ENCODE peak calls at places on chromosomes 11 and 22, in six cellular contexts. Z is Peyer's patch, B is testis, Y is esophagus muscularis mucosa, X is A549, E is esophagus squamous epithelium. O is an unnamed sample.
A peak's percentile ranks its signal among the peaks of the same experiment; 100 is the strongest.

GRCh38 chr11:102552020-102552419 is 21.5 kb upstream of the MMP7 start:
- DNase-seq in Y (no peak), X (peak; percentile 55), E (no peak), B (no peak), Z (no peak), O (no peak)

GRCh38 chr22:36443198-36443770 is 38.2 kb downstream of the TXN2 start:
- DNase-seq in Y (no peak), B (no peak), X (no peak), E (no peak), Z (no peak), O (no peak)

GRCh38 chr11:84437129-84438123 is 1151.3 kb upstream of the CCDC90B start:
- DNase-seq in X (no peak), Z (peak; percentile 42), B (peak; percentile 43), E (no peak), Y (no peak), O (no peak)

GRCh38 chr22:50627914-50628542 is at the start of gene ARSA:
- DNase-seq in E (no peak), Y (no peak), B (peak; percentile 88), X (no peak), Z (peak; percentile 92), O (peak; percentile 96)

GRCh38 chr11:31793264-31793663 is 17.9 kb downstream of the PAX6 start:
- DNase-seq in Y (peak; percentile 70), E (no peak), X (no peak), B (no peak), Z (no peak), O (peak; percentile 72)

GRCh38 chr11:60265373-60266214 is 14.9 kb upstream of the MS4A4A start:
- DNase-seq in B (peak; percentile 31), E (no peak), X (peak; percentile 28), Z (no peak), Y (no peak), O (no peak)

GRCh38 chr11:905952-906351 is 4.7 kb downstream of the CHID1 start:
- DNase-seq in B (no peak), E (no peak), Y (no peak), Z (no peak), X (no peak), O (no peak)

GRCh38 chr11:70491696-70492472 is 93.6 kb downstream of the CTTN start:
- DNase-seq in E (no peak), X (no peak), B (no peak), Z (no peak), Y (no peak), O (no peak)

GRCh38 chr11:12802418-12803085 is 128.3 kb downstream of the TEAD1 start:
- DNase-seq in E (no peak), Z (peak; percentile 91), Y (no peak), B (no peak), X (peak; percentile 94), O (no peak)

GRCh38 chr11:123073343-123074057 is 11.6 kb upstream of the HSPA8 start:
- DNase-seq in X (no peak), Z (peak; percentile 31), Y (no peak), E (no peak), B (no peak), O (no peak)

GRCh38 chr11:10575346-10575745 is 6.9 kb upstream of the LYVE1 start:
- DNase-seq in E (no peak), Z (no peak), B (no peak), X (no peak), Y (no peak), O (no peak)

GRCh38 chr11:120310875-120311274 is 14.2 kb upstream of the TLCD5 start:
- DNase-seq in Z (peak; percentile 79), X (no peak), Y (no peak), E (no peak), B (no peak), O (no peak)

GRCh38 chr22:17872491-17872890 is 98.2 kb upstream of the BID start:
- DNase-seq in Z (no peak), X (no peak), Y (no peak), E (no peak), B (no peak), O (no peak)

GRCh38 chr11:6812391-6813005 is 13.0 kb upstream of the OR6A2 start:
- DNase-seq in E (no peak), Y (no peak), B (peak; percentile 36), X (peak; percentile 35), Z (peak; percentile 66), O (no peak)

GRCh38 chr22:26670459-26670858 is 13.1 kb downstream of the MIAT start:
- DNase-seq in Z (no peak), B (no peak), Y (no peak), X (no peak), E (no peak), O (no peak)

GRCh38 chr22:26671317-26672059 is 14.1 kb downstream of the MIAT start:
- DNase-seq in B (no peak), X (no peak), Y (no peak), E (peak; percentile 30), Z (peak; percentile 87), O (no peak)

GRCh38 chr22:26667140-26667539 is 9.8 kb downstream of the MIAT start:
- DNase-seq in X (no peak), Y (no peak), Z (no peak), B (no peak), E (no peak), O (no peak)

GRCh38 chr22:26672060-26672471 is 14.7 kb downstream of the MIAT start:
- DNase-seq in Y (no peak), Z (peak; percentile 60), E (no peak), X (no peak), B (no peak), O (no peak)

GRCh38 chr22:26669060-26669481 is 11.7 kb downstream of the MIAT start:
- DNase-seq in Z (peak; percentile 54), B (no peak), X (no peak), Y (no peak), E (no peak), O (no peak)
- TF ChIP-seq CTCF in Z (peak; percentile 37), B (peak; percentile 47), X (peak; percentile 25), Y (no peak), E (peak; percentile 24), O (no peak)

GRCh38 chr22:41237036-41237706 is 3.6 kb downstream of the CHADL start:
- DNase-seq in B (no peak), X (no peak), Y (no peak), Z (no peak), E (no peak), O (no peak)

GRCh38 chr22:41240377-41241132 is at the start of gene CHADL:
- DNase-seq in Y (no peak), X (no peak), B (peak; percentile 75), E (no peak), Z (no peak), O (no peak)

GRCh38 chr22:41239443-41240128 is 1.1 kb downstream of the CHADL start:
- DNase-seq in B (no peak), X (no peak), Y (no peak), Z (no peak), E (no peak), O (no peak)

GRCh38 chr22:41238570-41239442 is 1.9 kb downstream of the CHADL start:
- DNase-seq in Y (no peak), X (no peak), E (no peak), Z (no peak), B (no peak), O (no peak)

DNA sequence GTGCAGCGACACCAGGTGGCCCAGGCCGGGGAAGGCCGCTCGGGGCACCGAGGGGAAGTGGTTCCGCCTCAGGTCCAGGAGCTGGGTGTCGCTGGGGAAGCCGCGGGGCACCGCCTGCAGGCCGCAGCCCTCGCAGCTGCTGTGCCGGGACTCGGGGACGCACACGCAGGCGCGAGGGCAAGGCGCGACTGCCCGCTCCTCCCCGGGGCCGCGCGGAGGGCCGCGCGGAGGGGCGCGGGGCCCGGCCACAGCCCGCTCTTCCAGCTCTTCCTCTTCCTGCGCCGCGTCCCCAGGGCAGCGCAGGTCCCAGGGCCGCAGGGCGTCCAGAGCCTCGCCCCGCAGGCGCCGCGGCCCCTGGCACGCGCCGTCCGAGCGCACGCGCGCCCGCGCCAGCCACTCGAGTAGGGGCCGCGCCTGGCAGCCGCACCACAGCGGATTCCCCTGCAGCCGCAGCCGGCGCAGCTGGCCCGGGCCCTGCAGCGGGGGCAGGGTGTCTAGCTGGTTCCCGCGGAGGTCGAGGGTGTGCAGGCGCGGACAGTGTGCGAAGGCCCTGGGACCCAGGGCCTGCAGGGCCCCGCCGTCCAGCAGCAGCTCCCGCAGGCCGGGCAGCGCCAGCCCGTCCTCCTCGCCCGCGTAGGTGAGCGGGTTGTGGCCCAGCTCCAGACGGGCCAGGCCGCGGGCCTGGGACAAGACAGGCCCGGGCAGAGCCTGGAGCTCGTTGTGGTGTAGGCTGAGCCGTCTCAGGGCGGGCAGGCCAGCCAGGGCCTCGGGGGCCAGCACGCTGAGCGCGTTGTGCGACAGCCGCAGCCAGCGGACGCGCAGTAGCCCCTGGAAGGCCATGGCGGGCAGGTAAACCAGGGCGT is 2.8 kb downstream of the CHADL start:
- DNase-seq in B (peak; percentile 78), X (no peak), E (no peak), Y (no peak), Z (peak; percentile 93), O (no peak)
- TF ChIP-seq POLR2A in B (no peak), X (no peak), E (no peak), Y (no peak), Z (no peak), O (no peak)

GRCh38 chr11:35486446-35486845 is 39.0 kb downstream of the PAMR1 start:
- DNase-seq in E (no peak), Z (no peak), B (no peak), X (peak; percentile 18), Y (no peak), O (no peak)
- TF ChIP-seq CTCF in E (no peak), Z (no peak), B (no peak), X (no peak), Y (no peak), O (no peak)

GRCh38 chr11:117180020-117180419 is 1.5 kb downstream of the SIDT2 start:
- DNase-seq in B (peak; percentile 16), E (no peak), Z (peak; percentile 42), X (no peak), Y (no peak), O (no peak)

GRCh38 chr11:117177534-117178209 is 871 bp upstream of the SIDT2 start:
- DNase-seq in Z (peak; percentile 47), B (peak; percentile 12), Y (no peak), X (no peak), E (no peak), O (no peak)

GRCh38 chr11:117176186-117176585 is 2.4 kb upstream of the SIDT2 start:
- DNase-seq in Y (no peak), E (no peak), X (no peak), B (peak; percentile 11), Z (no peak), O (no peak)

GRCh38 chr11:117179048-117179999 is 781 bp downstream of the SIDT2 start:
- DNase-seq in E (no peak), Z (peak; percentile 75), B (peak; percentile 44), X (peak; percentile 33), Y (no peak), O (no peak)

DNA sequence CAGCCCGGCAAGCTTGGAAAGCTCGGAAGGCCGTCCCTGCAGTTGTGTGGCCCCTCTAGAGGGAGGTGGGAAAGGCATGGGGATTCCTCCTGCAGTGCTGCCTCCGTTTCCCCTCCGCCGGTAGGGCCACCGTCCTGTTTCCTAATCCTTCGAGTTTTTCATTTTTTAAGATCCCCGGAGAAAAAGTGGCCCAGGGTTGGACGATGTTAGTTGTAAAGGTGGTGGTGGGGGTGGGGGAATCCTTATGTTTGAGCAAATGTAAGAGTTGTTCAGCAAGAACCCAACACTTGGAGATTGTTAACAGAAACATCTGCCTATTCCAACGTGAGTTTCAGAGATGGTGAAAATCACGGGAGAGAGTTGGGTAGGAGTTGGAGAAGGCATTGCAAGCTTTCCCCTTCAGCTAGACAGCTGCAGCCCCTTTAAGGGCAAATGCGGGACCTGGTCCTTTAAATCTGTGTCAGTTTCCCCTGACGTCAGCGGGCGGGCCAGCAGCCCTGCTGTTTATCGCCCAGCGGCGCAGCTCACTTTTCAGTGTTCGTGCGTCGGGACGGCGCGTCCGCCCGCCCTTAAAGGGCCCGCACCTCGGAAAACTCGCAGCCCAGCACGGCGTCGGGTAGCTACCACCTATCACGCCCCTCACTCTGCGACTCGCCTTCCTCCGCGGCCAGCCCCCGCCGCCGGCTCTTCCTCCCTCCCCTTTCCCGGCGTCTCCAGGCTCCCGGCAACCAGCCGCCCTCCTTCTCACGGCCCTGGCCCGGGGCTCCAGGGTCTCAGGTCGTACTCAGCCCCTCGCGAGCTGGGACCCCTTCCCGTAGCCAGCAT is at the start of gene SIDT2:
- DNase-seq in Y (peak; percentile 97), E (peak; percentile 57), Z (peak; percentile 98), B (peak; percentile 98), X (peak; percentile 76), O (no peak)
- TF ChIP-seq POLR2A in Y (peak; percentile 74), E (no peak), Z (peak; percentile 94), B (peak; percentile 95), X (peak; percentile 35), O (peak; percentile 40)

O was measured in vagina.